ENCODE peak calls at places on chromosomes 1 and 21, in nine cellular contexts. One of them, this sample, is unnamed. For H3K9me3, the result is how much of the 10 kb centered on the place peaks cover.

GRCh38 chr1:163308811-163309210 is 12.9 kb upstream of the NUF2 start:
- DNase-seq in prostate gland: no peak
- DNase-seq in fibroblast of lung: peak
- DNase-seq in GM23248: no peak
- DNase-seq in AG04450: no peak
- DNase-seq in HAP-1: no peak
- DNase-seq in thoracic aorta: no peak
- DNase-seq in heart left ventricle: no peak
- DNase-seq in astrocyte: no peak
- DNase-seq in this sample: no peak

GRCh38 chr1:6580588-6581270 is 935 bp downstream of the ZBTB48 start:
- DNase-seq in prostate gland: no peak
- DNase-seq in astrocyte: no peak
- DNase-seq in AG04450: no peak
- DNase-seq in GM23248: peak
- DNase-seq in heart left ventricle: no peak
- DNase-seq in thoracic aorta: no peak
- DNase-seq in HAP-1: peak
- DNase-seq in fibroblast of lung: no peak
- DNase-seq in this sample: no peak

GRCh38 chr1:89873757-89874156 is 52.9 kb downstream of the LRRC8D start:
- DNase-seq in GM23248: peak
- DNase-seq in fibroblast of lung: peak
- DNase-seq in heart left ventricle: no peak
- DNase-seq in HAP-1: no peak
- DNase-seq in thoracic aorta: no peak
- DNase-seq in astrocyte: peak
- DNase-seq in AG04450: no peak
- DNase-seq in prostate gland: no peak
- DNase-seq in this sample: no peak

GRCh38 chr1:194062526-194062925 is 876.1 kb upstream of the B3GALT2 start:
- DNase-seq in thoracic aorta: no peak
- DNase-seq in AG04450: no peak
- DNase-seq in astrocyte: no peak
- DNase-seq in HAP-1: no peak
- DNase-seq in prostate gland: no peak
- DNase-seq in fibroblast of lung: no peak
- DNase-seq in heart left ventricle: no peak
- DNase-seq in GM23248: no peak
- DNase-seq in this sample: no peak

GRCh38 chr1:198669023-198669698 is 30.3 kb downstream of the PTPRC start:
- DNase-seq in GM23248: peak
- DNase-seq in thoracic aorta: no peak
- DNase-seq in fibroblast of lung: peak
- DNase-seq in astrocyte: peak
- DNase-seq in heart left ventricle: no peak
- DNase-seq in prostate gland: no peak
- DNase-seq in HAP-1: no peak
- DNase-seq in AG04450: peak
- DNase-seq in this sample: no peak

GRCh38 chr21:44885615-44886014 is 12.1 kb upstream of the PTTG1IP start:
- DNase-seq in GM23248: no peak
- DNase-seq in fibroblast of lung: no peak
- DNase-seq in prostate gland: no peak
- DNase-seq in AG04450: no peak
- DNase-seq in HAP-1: no peak
- DNase-seq in thoracic aorta: no peak
- DNase-seq in astrocyte: no peak
- DNase-seq in heart left ventricle: no peak
- DNase-seq in this sample: no peak

GRCh38 chr1:221884821-221885220 is 142.9 kb upstream of the DUSP10 start:
- DNase-seq in thoracic aorta: no peak
- DNase-seq in AG04450: no peak
- DNase-seq in heart left ventricle: no peak
- DNase-seq in HAP-1: no peak
- DNase-seq in GM23248: no peak
- DNase-seq in astrocyte: no peak
- DNase-seq in fibroblast of lung: no peak
- DNase-seq in prostate gland: no peak
- DNase-seq in this sample: no peak

GRCh38 chr1:221756830-221757551 is 15.1 kb upstream of the DUSP10 start:
- DNase-seq in prostate gland: no peak
- DNase-seq in thoracic aorta: no peak
- DNase-seq in heart left ventricle: no peak
- DNase-seq in GM23248: peak
- DNase-seq in AG04450: no peak
- DNase-seq in fibroblast of lung: peak
- DNase-seq in astrocyte: peak
- DNase-seq in HAP-1: no peak
- DNase-seq in this sample: no peak

GRCh38 chr1:89938171-89939055 is 56.5 kb upstream of the ZNF326 start:
- DNase-seq in AG04450: no peak
- DNase-seq in thoracic aorta: no peak
- DNase-seq in fibroblast of lung: peak
- DNase-seq in heart left ventricle: no peak
- DNase-seq in GM23248: peak
- DNase-seq in astrocyte: peak
- DNase-seq in prostate gland: no peak
- DNase-seq in HAP-1: no peak
- DNase-seq in this sample: no peak

GRCh38 chr1:185267278-185267677 is 49.8 kb downstream of the IVNS1ABP start:
- DNase-seq in thoracic aorta: no peak
- DNase-seq in fibroblast of lung: no peak
- DNase-seq in heart left ventricle: no peak
- DNase-seq in prostate gland: no peak
- DNase-seq in HAP-1: no peak
- DNase-seq in astrocyte: no peak
- DNase-seq in AG04450: no peak
- DNase-seq in GM23248: no peak
- DNase-seq in this sample: no peak

GRCh38 chr1:10773376-10773775 is 23.1 kb downstream of the CASZ1 start:
- DNase-seq in fibroblast of lung: no peak
- DNase-seq in GM23248: no peak
- DNase-seq in thoracic aorta: no peak
- DNase-seq in heart left ventricle: no peak
- DNase-seq in AG04450: no peak
- DNase-seq in prostate gland: no peak
- DNase-seq in astrocyte: no peak
- DNase-seq in HAP-1: no peak
- DNase-seq in this sample: no peak

GRCh38 chr1:205301220-205301821 is 20.2 kb downstream of the NUAK2 start:
- DNase-seq in GM23248: peak
- DNase-seq in heart left ventricle: no peak
- DNase-seq in thoracic aorta: no peak
- DNase-seq in HAP-1: peak
- DNase-seq in fibroblast of lung: peak
- DNase-seq in AG04450: peak
- DNase-seq in prostate gland: peak
- DNase-seq in astrocyte: peak
- DNase-seq in this sample: no peak

GRCh38 chr1:228869312-228869824 is 134.1 kb downstream of the RHOU start:
- DNase-seq in thoracic aorta: no peak
- DNase-seq in prostate gland: no peak
- DNase-seq in HAP-1: no peak
- DNase-seq in heart left ventricle: no peak
- DNase-seq in AG04450: no peak
- DNase-seq in fibroblast of lung: no peak
- DNase-seq in GM23248: no peak
- DNase-seq in astrocyte: no peak
- DNase-seq in this sample: no peak

GRCh38 chr21:37225440-37225839 is 41.7 kb downstream of the VPS26C start:
- DNase-seq in heart left ventricle: no peak
- DNase-seq in prostate gland: no peak
- DNase-seq in fibroblast of lung: no peak
- DNase-seq in AG04450: no peak
- DNase-seq in astrocyte: no peak
- DNase-seq in HAP-1: no peak
- DNase-seq in thoracic aorta: no peak
- DNase-seq in GM23248: no peak
- DNase-seq in this sample: no peak

GRCh38 chr21:46007498-46007868 is 25.9 kb downstream of the COL6A1 start:
- DNase-seq in astrocyte: no peak
- DNase-seq in GM23248: no peak
- DNase-seq in prostate gland: no peak
- DNase-seq in thoracic aorta: no peak
- DNase-seq in AG04450: no peak
- DNase-seq in HAP-1: no peak
- DNase-seq in heart left ventricle: no peak
- DNase-seq in fibroblast of lung: no peak
- DNase-seq in this sample: no peak

GRCh38 chr21:32135401-32136363 is 143.2 kb downstream of the MIS18A start:
- DNase-seq in heart left ventricle: no peak
- DNase-seq in fibroblast of lung: peak
- DNase-seq in prostate gland: no peak
- DNase-seq in AG04450: no peak
- DNase-seq in thoracic aorta: peak
- DNase-seq in HAP-1: no peak
- DNase-seq in astrocyte: peak
- DNase-seq in GM23248: peak
- DNase-seq in this sample: no peak

GRCh38 chr1:8202182-8202905 is 115.6 kb upstream of the SLC45A1 start:
- DNase-seq in thoracic aorta: peak
- DNase-seq in AG04450: peak
- DNase-seq in astrocyte: peak
- DNase-seq in heart left ventricle: peak
- DNase-seq in prostate gland: peak
- DNase-seq in fibroblast of lung: peak
- DNase-seq in HAP-1: no peak
- DNase-seq in GM23248: peak
- DNase-seq in this sample: no peak

DNA sequence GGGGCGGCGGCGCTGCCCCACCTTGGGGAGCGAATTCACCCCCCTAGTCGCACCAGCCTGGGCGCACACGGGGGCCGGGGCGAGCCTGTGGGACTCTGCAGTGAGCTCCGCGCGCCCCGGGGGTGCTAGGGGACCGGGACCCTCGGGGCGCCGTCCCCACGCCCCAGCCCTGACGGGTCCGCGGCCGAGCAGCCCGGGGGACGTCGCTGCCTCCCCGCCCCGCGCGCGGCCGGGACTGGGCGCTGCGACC is 545 bp downstream of the RCAN1 start:
- DNase-seq in heart left ventricle: no peak
- DNase-seq in GM23248: no peak
- DNase-seq in thoracic aorta: no peak
- DNase-seq in HAP-1: no peak
- DNase-seq in astrocyte: no peak
- DNase-seq in fibroblast of lung: no peak
- DNase-seq in AG04450: no peak
- DNase-seq in prostate gland: no peak
- DNase-seq in this sample: no peak
- H3K9me3 ChIP-seq in heart left ventricle: under half
- H3K9me3 ChIP-seq in GM23248: under half
- H3K9me3 ChIP-seq in thoracic aorta: under half
- H3K9me3 ChIP-seq in HAP-1: under half
- H3K9me3 ChIP-seq in astrocyte: under half
- H3K9me3 ChIP-seq in fibroblast of lung: under half
- H3K9me3 ChIP-seq in AG04450: under half
- H3K9me3 ChIP-seq in prostate gland: under half
- H3K9me3 ChIP-seq in this sample: under half

GRCh38 chr1:2880812-2881295 is 79.4 kb upstream of the TTC34 start:
- DNase-seq in prostate gland: no peak
- DNase-seq in fibroblast of lung: no peak
- DNase-seq in astrocyte: no peak
- DNase-seq in AG04450: no peak
- DNase-seq in HAP-1: no peak
- DNase-seq in GM23248: no peak
- DNase-seq in heart left ventricle: no peak
- DNase-seq in thoracic aorta: no peak
- DNase-seq in this sample: no peak

GRCh38 chr1:2880086-2880485 is 78.6 kb upstream of the TTC34 start:
- DNase-seq in astrocyte: no peak
- DNase-seq in GM23248: no peak
- DNase-seq in fibroblast of lung: no peak
- DNase-seq in prostate gland: no peak
- DNase-seq in heart left ventricle: no peak
- DNase-seq in HAP-1: no peak
- DNase-seq in thoracic aorta: no peak
- DNase-seq in AG04450: no peak
- DNase-seq in this sample: no peak

GRCh38 chr1:2885001-2885400 is 83.5 kb upstream of the TTC34 start:
- DNase-seq in GM23248: no peak
- DNase-seq in astrocyte: no peak
- DNase-seq in AG04450: no peak
- DNase-seq in heart left ventricle: no peak
- DNase-seq in prostate gland: no peak
- DNase-seq in HAP-1: no peak
- DNase-seq in thoracic aorta: no peak
- DNase-seq in fibroblast of lung: no peak
- DNase-seq in this sample: no peak

GRCh38 chr1:2881556-2881955 is 80.1 kb upstream of the TTC34 start:
- DNase-seq in prostate gland: no peak
- DNase-seq in thoracic aorta: no peak
- DNase-seq in HAP-1: no peak
- DNase-seq in fibroblast of lung: no peak
- DNase-seq in AG04450: no peak
- DNase-seq in heart left ventricle: no peak
- DNase-seq in GM23248: no peak
- DNase-seq in astrocyte: no peak
- DNase-seq in this sample: no peak

GRCh38 chr1:2882968-2883696 is 81.6 kb upstream of the TTC34 start:
- DNase-seq in heart left ventricle: no peak
- DNase-seq in HAP-1: no peak
- DNase-seq in fibroblast of lung: no peak
- DNase-seq in GM23248: no peak
- DNase-seq in AG04450: no peak
- DNase-seq in prostate gland: no peak
- DNase-seq in astrocyte: no peak
- DNase-seq in thoracic aorta: no peak
- DNase-seq in this sample: no peak
- H3K9me3 ChIP-seq in heart left ventricle: under half
- H3K9me3 ChIP-seq in HAP-1: under half
- H3K9me3 ChIP-seq in fibroblast of lung: under half
- H3K9me3 ChIP-seq in GM23248: under half
- H3K9me3 ChIP-seq in AG04450: half or more
- H3K9me3 ChIP-seq in prostate gland: under half
- H3K9me3 ChIP-seq in astrocyte: under half
- H3K9me3 ChIP-seq in thoracic aorta: under half
- H3K9me3 ChIP-seq in this sample: under half

DNA sequence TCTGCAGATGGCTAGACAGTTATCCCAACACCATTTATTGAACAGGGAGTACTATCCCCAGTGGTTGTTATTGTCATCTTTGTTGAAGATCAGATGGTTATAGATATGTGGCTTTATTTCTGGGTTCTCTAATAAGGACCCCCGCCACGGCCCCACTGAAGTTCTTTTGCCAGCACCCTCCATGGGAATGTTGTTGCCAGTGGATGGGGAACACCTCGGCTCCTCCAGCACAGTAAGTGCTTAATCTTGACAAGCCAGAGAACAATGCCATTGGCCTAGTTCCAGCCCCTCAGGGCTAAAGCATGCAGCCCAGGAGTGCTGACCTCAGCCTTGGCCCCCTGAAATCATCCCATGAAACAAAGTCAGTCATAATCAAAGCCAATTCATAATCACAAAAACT is 337.6 kb downstream of the AGBL4 start:
- DNase-seq in fibroblast of lung: no peak
- DNase-seq in AG04450: no peak
- DNase-seq in prostate gland: no peak
- DNase-seq in GM23248: no peak
- DNase-seq in heart left ventricle: no peak
- DNase-seq in astrocyte: no peak
- DNase-seq in thoracic aorta: no peak
- DNase-seq in HAP-1: no peak
- DNase-seq in this sample: no peak
- H3K9me3 ChIP-seq in fibroblast of lung: under half
- H3K9me3 ChIP-seq in AG04450: under half
- H3K9me3 ChIP-seq in prostate gland: under half
- H3K9me3 ChIP-seq in GM23248: under half
- H3K9me3 ChIP-seq in heart left ventricle: under half
- H3K9me3 ChIP-seq in astrocyte: under half
- H3K9me3 ChIP-seq in thoracic aorta: under half
- H3K9me3 ChIP-seq in HAP-1: under half
- H3K9me3 ChIP-seq in this sample: under half

GRCh38 chr21:42319368-42319767 is 4.2 kb upstream of the TFF3 start:
- DNase-seq in HAP-1: no peak
- DNase-seq in thoracic aorta: no peak
- DNase-seq in fibroblast of lung: no peak
- DNase-seq in astrocyte: no peak
- DNase-seq in heart left ventricle: no peak
- DNase-seq in prostate gland: no peak
- DNase-seq in AG04450: no peak
- DNase-seq in GM23248: no peak
- DNase-seq in this sample: no peak
- H3K9me3 ChIP-seq in HAP-1: under half
- H3K9me3 ChIP-seq in thoracic aorta: under half
- H3K9me3 ChIP-seq in fibroblast of lung: under half
- H3K9me3 ChIP-seq in astrocyte: under half
- H3K9me3 ChIP-seq in heart left ventricle: under half
- H3K9me3 ChIP-seq in prostate gland: under half
- H3K9me3 ChIP-seq in AG04450: under half
- H3K9me3 ChIP-seq in GM23248: under half
- H3K9me3 ChIP-seq in this sample: under half